ENCODE peak calls at places on chromosomes 13 and 19, in six cellular contexts. One of them, this sample, is unnamed.
A peak's percentile ranks its signal among the peaks of the same experiment; 100 is the strongest.

GRCh38 chr19:489418-490196 is 6.7 kb upstream of the MADCAM1 start:
- DNase-seq in foreskin fibroblast: no peak
- DNase-seq in tibial artery: no peak
- DNase-seq in thyroid gland: no peak
- DNase-seq in fibroblast of lung: peak; percentile 38
- DNase-seq in astrocyte of the spinal cord: peak; percentile 13
- DNase-seq in this sample: no peak

GRCh38 chr13:29540799-29541198 is 54.7 kb downstream of the SLC7A1 start:
- DNase-seq in fibroblast of lung: no peak
- DNase-seq in tibial artery: no peak
- DNase-seq in foreskin fibroblast: no peak
- DNase-seq in thyroid gland: no peak
- DNase-seq in astrocyte of the spinal cord: no peak
- DNase-seq in this sample: no peak

GRCh38 chr13:113161433-113161832 is 3.0 kb downstream of the PROZ start:
- DNase-seq in astrocyte of the spinal cord: no peak
- DNase-seq in fibroblast of lung: no peak
- DNase-seq in tibial artery: no peak
- DNase-seq in foreskin fibroblast: no peak
- DNase-seq in thyroid gland: no peak
- DNase-seq in this sample: no peak

GRCh38 chr13:67221630-67222226 is 8.4 kb downstream of the PCDH9 start:
- DNase-seq in foreskin fibroblast: no peak
- DNase-seq in thyroid gland: no peak
- DNase-seq in tibial artery: no peak
- DNase-seq in astrocyte of the spinal cord: no peak
- DNase-seq in fibroblast of lung: no peak
- DNase-seq in this sample: no peak

GRCh38 chr13:69425235-69425634 is 682.4 kb upstream of the ATXN8OS start:
- DNase-seq in fibroblast of lung: no peak
- DNase-seq in thyroid gland: no peak
- DNase-seq in astrocyte of the spinal cord: no peak
- DNase-seq in foreskin fibroblast: no peak
- DNase-seq in tibial artery: no peak
- DNase-seq in this sample: no peak

GRCh38 chr19:33465834-33466233 is 55.8 kb downstream of the PEPD start:
- DNase-seq in thyroid gland: no peak
- DNase-seq in astrocyte of the spinal cord: no peak
- DNase-seq in foreskin fibroblast: no peak
- DNase-seq in tibial artery: no peak
- DNase-seq in fibroblast of lung: no peak
- DNase-seq in this sample: no peak

GRCh38 chr13:37615271-37615670 is 16.7 kb upstream of the POSTN start:
- DNase-seq in thyroid gland: no peak
- DNase-seq in fibroblast of lung: peak; percentile 39
- DNase-seq in foreskin fibroblast: no peak
- DNase-seq in tibial artery: no peak
- DNase-seq in astrocyte of the spinal cord: no peak
- DNase-seq in this sample: no peak

GRCh38 chr19:3790941-3791340 is 4.8 kb upstream of the MATK start:
- DNase-seq in astrocyte of the spinal cord: no peak
- DNase-seq in foreskin fibroblast: no peak
- DNase-seq in tibial artery: no peak
- DNase-seq in thyroid gland: no peak
- DNase-seq in fibroblast of lung: no peak
- DNase-seq in this sample: no peak

GRCh38 chr19:45664575-45664974 is 3.4 kb upstream of the GIPR start:
- DNase-seq in thyroid gland: no peak
- DNase-seq in astrocyte of the spinal cord: no peak
- DNase-seq in fibroblast of lung: no peak
- DNase-seq in tibial artery: no peak
- DNase-seq in foreskin fibroblast: no peak
- DNase-seq in this sample: no peak

GRCh38 chr19:13917888-13918406 is 11.9 kb downstream of the CC2D1A start:
- DNase-seq in astrocyte of the spinal cord: no peak
- DNase-seq in foreskin fibroblast: no peak
- DNase-seq in thyroid gland: no peak
- DNase-seq in fibroblast of lung: no peak
- DNase-seq in tibial artery: no peak
- DNase-seq in this sample: no peak

GRCh38 chr19:50649433-50650391 is at the start of gene C19orf81:
- DNase-seq in thyroid gland: no peak
- DNase-seq in astrocyte of the spinal cord: no peak
- DNase-seq in fibroblast of lung: no peak
- DNase-seq in tibial artery: no peak
- DNase-seq in foreskin fibroblast: no peak
- DNase-seq in this sample: no peak

GRCh38 chr19:56120371-56121179 is 520 bp downstream of the ZNF787 start:
- DNase-seq in foreskin fibroblast: peak; percentile 87
- DNase-seq in astrocyte of the spinal cord: peak; percentile 68
- DNase-seq in fibroblast of lung: peak; percentile 76
- DNase-seq in tibial artery: peak; percentile 61
- DNase-seq in thyroid gland: peak; percentile 43
- DNase-seq in this sample: peak; percentile 15

GRCh38 chr19:54158812-54159351 is 639 bp downstream of the LENG1 start:
- DNase-seq in fibroblast of lung: no peak
- DNase-seq in tibial artery: no peak
- DNase-seq in foreskin fibroblast: no peak
- DNase-seq in astrocyte of the spinal cord: no peak
- DNase-seq in thyroid gland: no peak
- DNase-seq in this sample: no peak

GRCh38 chr13:82827704-82828103 is 1054.6 kb downstream of the SLITRK1 start:
- DNase-seq in tibial artery: no peak
- DNase-seq in fibroblast of lung: no peak
- DNase-seq in astrocyte of the spinal cord: no peak
- DNase-seq in foreskin fibroblast: no peak
- DNase-seq in thyroid gland: no peak
- DNase-seq in this sample: no peak

GRCh38 chr19:6717036-6717435 is 3.4 kb downstream of the C3 start:
- DNase-seq in astrocyte of the spinal cord: no peak
- DNase-seq in thyroid gland: no peak
- DNase-seq in fibroblast of lung: no peak
- DNase-seq in tibial artery: no peak
- DNase-seq in foreskin fibroblast: no peak
- DNase-seq in this sample: no peak

GRCh38 chr13:61084983-61085382 is 330.7 kb downstream of the PCDH20 start:
- DNase-seq in thyroid gland: no peak
- DNase-seq in foreskin fibroblast: no peak
- DNase-seq in astrocyte of the spinal cord: peak; percentile 72
- DNase-seq in fibroblast of lung: peak; percentile 69
- DNase-seq in tibial artery: no peak
- DNase-seq in this sample: peak; percentile 38

DNA sequence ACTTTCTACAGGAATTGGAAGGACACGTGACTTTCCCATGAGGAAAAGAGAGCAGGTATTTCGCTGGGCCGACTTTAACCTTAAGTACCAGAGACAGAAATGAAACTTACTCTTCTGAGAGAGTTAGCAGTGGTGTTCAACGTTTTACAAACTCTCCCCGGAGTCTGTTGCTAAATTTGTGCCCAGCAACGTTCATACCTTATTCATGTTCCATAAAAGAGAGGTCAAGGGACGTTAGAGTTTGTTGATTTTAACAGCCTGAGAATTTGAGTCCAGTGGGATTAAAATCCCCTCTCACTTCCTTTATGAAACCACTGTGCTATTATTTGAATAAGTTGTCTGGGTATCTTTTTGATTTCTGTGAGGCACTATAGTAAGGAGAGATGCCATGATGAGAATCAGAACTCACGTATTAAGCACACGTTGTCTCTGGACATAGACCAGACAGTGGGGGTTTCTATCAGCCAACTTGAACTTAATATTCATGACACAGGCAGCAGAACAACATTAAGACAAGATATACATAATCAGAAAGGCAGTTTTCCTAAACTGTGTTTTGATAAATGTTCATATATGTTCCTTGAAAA is 33.4 kb downstream of the SPRY2 start:
- DNase-seq in tibial artery: no peak
- DNase-seq in foreskin fibroblast: no peak
- DNase-seq in fibroblast of lung: no peak
- DNase-seq in astrocyte of the spinal cord: no peak
- DNase-seq in thyroid gland: no peak
- DNase-seq in this sample: no peak
- H3K4me3 ChIP-seq in tibial artery: no peak overlapping the region
- H3K4me3 ChIP-seq in foreskin fibroblast: no peak overlapping the region
- H3K4me3 ChIP-seq in fibroblast of lung: no peak overlapping the region
- H3K4me3 ChIP-seq in astrocyte of the spinal cord: no peak overlapping the region
- H3K4me3 ChIP-seq in thyroid gland: no peak overlapping the region
- H3K4me3 ChIP-seq in this sample: no peak overlapping the region

DNA sequence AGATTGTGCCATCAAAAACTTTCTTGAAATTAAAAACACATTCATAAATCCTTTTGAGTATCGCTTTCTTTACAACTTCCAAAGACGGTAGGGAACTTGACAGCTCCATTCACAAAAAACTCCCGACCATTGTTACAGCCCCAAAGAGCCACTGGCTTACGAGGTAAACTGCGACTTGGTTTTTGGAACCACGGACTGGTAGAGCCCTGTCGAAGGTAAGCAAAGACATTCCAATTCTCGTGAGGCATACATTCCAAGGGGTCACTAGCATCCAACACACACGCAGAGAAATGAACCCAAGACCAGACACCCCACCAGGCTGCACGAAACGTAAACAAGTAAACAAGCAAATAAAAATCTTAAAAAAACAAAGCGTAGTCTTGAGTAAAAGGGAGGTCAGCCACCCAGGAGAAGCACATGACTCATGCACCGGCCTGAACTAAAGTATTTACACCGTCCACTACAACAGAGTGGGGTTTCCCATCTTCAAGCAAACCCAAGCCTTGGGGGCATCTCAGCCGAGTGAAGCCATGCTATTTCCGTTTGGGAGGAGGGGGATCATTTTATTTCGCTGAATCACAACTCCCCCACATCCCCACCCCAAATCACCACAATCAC is 1.4 kb downstream of the BRD4 start:
- DNase-seq in foreskin fibroblast: peak; percentile 61
- DNase-seq in fibroblast of lung: peak; percentile 86
- DNase-seq in tibial artery: no peak
- DNase-seq in astrocyte of the spinal cord: peak; percentile 73
- DNase-seq in thyroid gland: peak; percentile 23
- DNase-seq in this sample: peak; percentile 53
- H3K4me3 ChIP-seq in foreskin fibroblast: peak overlapping the region; percentile 87
- H3K4me3 ChIP-seq in fibroblast of lung: peak overlapping the region; percentile 87
- H3K4me3 ChIP-seq in tibial artery: peak overlapping the region; percentile 86
- H3K4me3 ChIP-seq in astrocyte of the spinal cord: peak overlapping the region; percentile 90
- H3K4me3 ChIP-seq in thyroid gland: peak overlapping the region; percentile 95
- H3K4me3 ChIP-seq in this sample: peak overlapping the region; percentile 87

GRCh38 chr19:35870798-35871197 is 2.4 kb downstream of the APLP1 start:
- DNase-seq in fibroblast of lung: no peak
- DNase-seq in tibial artery: no peak
- DNase-seq in foreskin fibroblast: no peak
- DNase-seq in thyroid gland: no peak
- DNase-seq in astrocyte of the spinal cord: no peak
- DNase-seq in this sample: no peak

GRCh38 chr19:35871611-35872010 is 3.2 kb downstream of the APLP1 start:
- DNase-seq in thyroid gland: no peak
- DNase-seq in tibial artery: no peak
- DNase-seq in fibroblast of lung: no peak
- DNase-seq in astrocyte of the spinal cord: no peak
- DNase-seq in foreskin fibroblast: no peak
- DNase-seq in this sample: no peak

GRCh38 chr19:35869327-35870123 is 1.2 kb downstream of the APLP1 start:
- DNase-seq in foreskin fibroblast: peak; percentile 55
- DNase-seq in fibroblast of lung: peak; percentile 78
- DNase-seq in tibial artery: peak; percentile 38
- DNase-seq in astrocyte of the spinal cord: peak; percentile 72
- DNase-seq in thyroid gland: peak; percentile 61
- DNase-seq in this sample: peak; percentile 16

GRCh38 chr19:35868172-35868822 is at the start of gene APLP1:
- DNase-seq in thyroid gland: peak; percentile 73
- DNase-seq in foreskin fibroblast: peak; percentile 28
- DNase-seq in tibial artery: peak; percentile 52
- DNase-seq in fibroblast of lung: peak; percentile 53
- DNase-seq in astrocyte of the spinal cord: no peak
- DNase-seq in this sample: no peak

DNA sequence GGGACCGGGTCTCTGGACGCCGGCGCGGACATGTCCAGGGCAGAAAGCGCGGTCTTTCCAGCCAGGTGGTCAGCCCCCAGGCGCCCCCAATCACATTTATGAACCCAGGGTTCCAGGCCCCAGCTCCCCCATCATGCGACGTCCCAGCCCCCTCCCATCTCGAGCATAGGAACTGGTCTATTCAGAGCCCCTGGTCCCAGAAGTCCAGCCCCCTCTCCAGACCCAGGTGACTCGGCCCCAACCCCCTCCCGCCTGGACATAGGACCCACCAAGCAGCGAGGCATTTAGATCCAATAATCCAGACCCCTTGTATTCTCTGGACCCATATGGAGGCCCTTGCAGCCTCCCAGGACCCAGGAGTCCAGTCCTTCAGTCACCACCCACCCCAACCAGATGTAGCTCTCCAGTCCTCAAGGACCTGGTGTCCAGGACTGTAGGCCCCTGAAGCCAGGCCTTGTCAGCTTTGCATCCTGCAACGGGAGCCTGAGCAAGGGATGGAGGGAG is 501 bp downstream of the APLP1 start:
- DNase-seq in fibroblast of lung: no peak
- DNase-seq in astrocyte of the spinal cord: no peak
- DNase-seq in tibial artery: no peak
- DNase-seq in thyroid gland: no peak
- DNase-seq in foreskin fibroblast: no peak
- DNase-seq in this sample: no peak
- H3K4me3 ChIP-seq in fibroblast of lung: peak overlapping the region; percentile 17
- H3K4me3 ChIP-seq in astrocyte of the spinal cord: peak overlapping the region; percentile 17
- H3K4me3 ChIP-seq in tibial artery: peak overlapping the region; percentile 66
- H3K4me3 ChIP-seq in thyroid gland: no peak overlapping the region
- H3K4me3 ChIP-seq in foreskin fibroblast: peak overlapping the region; percentile 36
- H3K4me3 ChIP-seq in this sample: peak overlapping the region; percentile 40

GRCh38 chr19:40599331-40600085 is 1.7 kb upstream of the LTBP4 start:
- DNase-seq in foreskin fibroblast: no peak
- DNase-seq in astrocyte of the spinal cord: no peak
- DNase-seq in fibroblast of lung: no peak
- DNase-seq in tibial artery: peak; percentile 45
- DNase-seq in thyroid gland: no peak
- DNase-seq in this sample: no peak
- H3K4me3 ChIP-seq in foreskin fibroblast: peak overlapping the region; percentile 32
- H3K4me3 ChIP-seq in astrocyte of the spinal cord: no peak overlapping the region
- H3K4me3 ChIP-seq in fibroblast of lung: no peak overlapping the region
- H3K4me3 ChIP-seq in tibial artery: peak overlapping the region; percentile 87
- H3K4me3 ChIP-seq in thyroid gland: no peak overlapping the region
- H3K4me3 ChIP-seq in this sample: no peak overlapping the region

DNA sequence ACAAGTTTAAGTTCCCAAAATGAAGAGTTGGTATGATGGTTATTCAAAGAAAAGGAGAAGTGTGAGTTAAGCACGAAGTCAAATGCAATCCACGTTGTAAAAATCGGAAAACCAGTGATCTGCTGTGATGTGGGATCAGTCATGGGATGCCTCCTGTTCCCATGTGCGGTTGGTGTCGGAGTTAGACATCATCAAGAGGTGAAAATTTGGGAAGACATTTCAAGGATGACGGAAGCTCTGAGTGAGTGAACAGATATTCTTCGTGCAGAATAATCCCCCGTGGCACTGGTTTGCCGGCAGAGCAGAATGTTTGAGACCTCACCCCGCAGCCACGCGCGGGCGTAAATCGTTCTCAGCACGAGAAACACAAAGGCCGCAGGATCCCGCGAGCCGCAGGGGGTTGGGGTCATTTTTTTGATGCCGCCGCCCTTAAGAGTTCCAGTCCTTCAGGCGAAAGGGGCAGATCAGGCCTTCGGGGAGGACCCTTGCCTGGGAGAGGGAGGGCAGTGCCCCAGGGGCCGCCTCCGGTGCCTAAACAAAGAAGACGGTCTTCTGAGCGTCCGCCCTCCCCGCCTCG is 13.7 kb upstream of the SOX1 start:
- DNase-seq in foreskin fibroblast: no peak
- DNase-seq in fibroblast of lung: no peak
- DNase-seq in thyroid gland: no peak
- DNase-seq in tibial artery: no peak
- DNase-seq in astrocyte of the spinal cord: no peak
- DNase-seq in this sample: no peak
- H3K4me3 ChIP-seq in foreskin fibroblast: no peak overlapping the region
- H3K4me3 ChIP-seq in fibroblast of lung: no peak overlapping the region
- H3K4me3 ChIP-seq in thyroid gland: no peak overlapping the region
- H3K4me3 ChIP-seq in tibial artery: no peak overlapping the region
- H3K4me3 ChIP-seq in astrocyte of the spinal cord: no peak overlapping the region
- H3K4me3 ChIP-seq in this sample: no peak overlapping the region

This sample was measured in astrocyte of the cerebellum.